ENCODE peak calls at places on chromosomes 2 and 18, in four cellular contexts. O is K562, X is GM12892, J is H1. V is an unnamed sample.

GRCh38 chr2:240553956-240554480 is 3.8 kb downstream of the ANKMY1 start:
- DNase-seq in X (no peak), J (no peak), O (no peak), V (no peak)

GRCh38 chr2:84946204-84947009 is 24.6 kb upstream of the KCMF1 start:
- DNase-seq in X (no peak), J (no peak), O (peak), V (no peak)

GRCh38 chr18:33372442-33372841 is 68.1 kb downstream of the CCDC178 start:
- DNase-seq in J (no peak), O (no peak), X (no peak), V (no peak)

GRCh38 chr2:176139170-176139611 is 9.7 kb downstream of the HOXD8 start:
- DNase-seq in O (no peak), J (peak), X (no peak), V (no peak)

GRCh38 chr2:175035806-175036205 is 30.6 kb upstream of the CHN1 start:
- DNase-seq in J (no peak), O (no peak), X (no peak), V (no peak)

GRCh38 chr2:72035518-72036172 is 112.0 kb downstream of the CYP26B1 start:
- DNase-seq in X (no peak), J (no peak), O (peak), V (no peak)

GRCh38 chr18:48292229-48292628 is 117.0 kb downstream of the ZBTB7C start:
- DNase-seq in O (no peak), J (peak), X (no peak), V (no peak)

GRCh38 chr18:31225668-31226067 is 63.0 kb upstream of the DSC1 start:
- DNase-seq in X (no peak), J (no peak), O (no peak), V (no peak)

GRCh38 chr2:175205523-175205922 is 24.0 kb upstream of the ATP5MC3 start:
- DNase-seq in J (no peak), O (no peak), X (no peak), V (no peak)

GRCh38 chr18:36851202-36851590 is 22.3 kb downstream of the KIAA1328 start:
- DNase-seq in J (no peak), O (no peak), X (no peak), V (no peak)

GRCh38 chr18:49723648-49724180 is 89.6 kb downstream of the ACAA2 start:
- DNase-seq in X (no peak), J (no peak), O (no peak), V (peak)

GRCh38 chr18:79458131-79458838 is 62.6 kb downstream of the NFATC1 start:
- DNase-seq in J (no peak), O (no peak), X (no peak), V (no peak)

GRCh38 chr2:187552959-187553681 is 1.1 kb downstream of the TFPI start:
- DNase-seq in X (no peak), O (peak), J (no peak), V (no peak)

GRCh38 chr18:24219561-24220317 is 80.9 kb downstream of the CABYR start:
- DNase-seq in J (no peak), X (no peak), O (no peak), V (no peak)

GRCh38 chr18:77102246-77103040 is 30.1 kb downstream of the MBP start:
- DNase-seq in J (no peak), O (no peak), X (no peak), V (no peak)

GRCh38 chr2:113078350-113078839 is 10.6 kb downstream of the IL1F10 start:
- DNase-seq in J (no peak), O (no peak), X (no peak), V (no peak)

GRCh38 chr2:156405586-156405985 is 30.6 kb upstream of the GPD2 start:
- DNase-seq in J (no peak), O (peak), X (no peak), V (no peak)
- TF ChIP-seq POLR2AphosphoS5 in J (no peak), O (no peak), X (no peak), V (no peak)

GRCh38 chr18:74488864-74489263 is 7.3 kb upstream of the CNDP2 start:
- DNase-seq in O (peak), J (no peak), X (no peak), V (no peak)
- TF ChIP-seq TAF1 in O (no peak), J (no peak), X (no peak), V (no peak)

GRCh38 chr2:147467441-147467840 is 377.4 kb upstream of the ACVR2A start:
- DNase-seq in O (no peak), X (no peak), J (no peak), V (no peak)
- TF ChIP-seq POLR2AphosphoS5 in O (no peak), X (no peak), J (no peak), V (no peak)

GRCh38 chr2:96521219-96521618 is 15.3 kb upstream of the ARID5A start:
- DNase-seq in X (no peak), O (no peak), J (no peak), V (no peak)

GRCh38 chr2:96520697-96521096 is 15.5 kb upstream of the NEURL3 start:
- DNase-seq in J (no peak), X (no peak), O (no peak), V (no peak)

GRCh38 chr2:96522304-96523203 is 14.0 kb upstream of the ARID5A start:
- DNase-seq in J (no peak), O (no peak), X (no peak), V (no peak)

GRCh38 chr2:96517079-96517478 is 11.9 kb upstream of the NEURL3 start:
- DNase-seq in X (no peak), J (no peak), O (no peak), V (no peak)

GRCh38 chr2:96520231-96520630 is 15.1 kb upstream of the NEURL3 start:
- DNase-seq in J (no peak), X (no peak), O (no peak), V (no peak)
- TF ChIP-seq TAF1 in J (no peak), X (no peak), O (no peak), V (no peak)

GRCh38 chr2:160389875-160390274 is 103.7 kb downstream of the RBMS1 start:
- DNase-seq in X (no peak), O (no peak), J (no peak), V (no peak)

GRCh38 chr2:160388464-160389263 is 104.9 kb downstream of the RBMS1 start:
- DNase-seq in J (no peak), X (no peak), O (no peak), V (no peak)

GRCh38 chr2:160390544-160391258 is 102.9 kb downstream of the RBMS1 start:
- DNase-seq in X (no peak), O (no peak), J (no peak), V (no peak)

GRCh38 chr2:160384791-160385190 is 108.8 kb downstream of the RBMS1 start:
- DNase-seq in O (no peak), J (no peak), X (no peak), V (no peak)

DNA sequence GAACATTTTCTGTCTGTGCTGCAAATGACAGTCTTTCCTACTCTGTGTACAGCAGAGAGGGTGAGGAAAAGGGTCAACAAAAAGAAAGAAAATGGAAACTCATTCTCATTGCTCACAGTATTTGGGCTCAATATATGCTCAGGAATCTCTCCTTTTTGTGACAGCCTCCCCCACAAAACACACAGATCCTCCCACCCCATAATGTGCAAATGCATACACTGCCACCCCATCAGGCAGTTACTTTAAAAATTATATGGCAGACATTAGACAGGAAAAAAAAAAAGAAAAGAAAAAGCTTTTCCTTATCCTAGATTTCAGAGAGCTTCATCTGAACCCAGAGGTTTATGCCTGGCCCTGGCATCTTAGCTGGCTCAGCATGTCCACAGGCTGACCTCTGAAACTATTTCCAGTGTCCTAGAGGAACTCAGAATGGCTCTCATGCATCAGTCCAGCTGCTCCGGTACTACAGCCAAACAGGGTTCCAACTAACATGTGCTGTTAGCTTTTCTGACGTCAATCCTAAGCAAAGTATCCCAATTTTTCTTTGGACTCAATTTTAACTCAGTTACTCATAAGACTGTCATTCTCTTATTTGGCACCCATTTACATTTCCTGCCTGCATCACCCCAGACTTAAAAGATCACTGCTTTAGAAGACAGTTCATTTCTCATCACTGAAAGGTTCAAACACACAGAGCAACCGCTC is 105.9 kb downstream of the RBMS1 start:
- DNase-seq in O (no peak), J (no peak), X (no peak), V (no peak)
- TF ChIP-seq POLR2AphosphoS5 in O (no peak), J (no peak), X (no peak), V (no peak)

GRCh38 chr2:26846334-26846863 is 1.5 kb upstream of the DPYSL5 start:
- DNase-seq in J (peak), X (peak), O (peak), V (peak)

GRCh38 chr2:26848336-26849055 is 564 bp downstream of the DPYSL5 start:
- DNase-seq in O (no peak), J (peak), X (peak), V (peak)

GRCh38 chr2:26846881-26847662 is 860 bp upstream of the DPYSL5 start:
- DNase-seq in J (no peak), O (no peak), X (no peak), V (peak)

GRCh38 chr2:26849056-26850001 is 1.4 kb downstream of the DPYSL5 start:
- DNase-seq in J (no peak), O (no peak), X (no peak), V (no peak)

DNA sequence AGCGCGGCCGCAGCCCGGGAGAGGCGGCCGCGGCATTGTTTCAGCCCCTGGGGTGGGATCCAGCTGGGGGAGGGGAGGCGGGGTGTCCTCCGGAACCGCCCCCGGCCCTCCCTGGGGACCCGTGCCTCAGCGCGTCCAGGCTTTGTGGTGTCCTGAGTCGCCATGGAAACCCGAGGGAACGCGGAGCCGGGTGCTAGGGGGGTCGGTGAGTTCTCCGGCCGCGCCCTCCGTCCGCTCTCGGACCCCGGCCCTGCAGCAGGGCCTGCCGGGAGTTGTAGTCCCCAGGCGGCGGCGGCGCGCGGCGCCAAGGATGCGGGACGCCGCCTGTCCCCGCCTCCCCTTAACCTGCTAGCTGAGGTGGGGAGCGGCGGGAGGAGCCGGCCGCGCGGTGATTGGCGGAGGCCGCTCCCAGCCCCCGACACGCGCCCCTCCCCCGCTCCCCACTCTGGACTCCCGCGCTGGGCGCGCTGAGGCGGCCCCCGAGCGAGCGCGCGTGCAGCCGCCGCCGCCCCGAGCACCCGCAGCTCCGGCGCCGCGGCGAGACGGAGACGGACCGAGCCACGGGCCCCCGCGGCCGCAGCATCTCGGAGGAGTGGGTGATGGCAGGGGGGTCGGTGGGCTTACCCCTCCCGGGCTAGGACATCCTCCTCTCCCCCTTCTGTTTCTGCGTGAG is at the start of gene DPYSL5:
- DNase-seq in X (no peak), O (peak), J (peak), V (peak)
- TF ChIP-seq TAF1 in X (no peak), O (no peak), J (no peak), V (no peak)

DNA sequence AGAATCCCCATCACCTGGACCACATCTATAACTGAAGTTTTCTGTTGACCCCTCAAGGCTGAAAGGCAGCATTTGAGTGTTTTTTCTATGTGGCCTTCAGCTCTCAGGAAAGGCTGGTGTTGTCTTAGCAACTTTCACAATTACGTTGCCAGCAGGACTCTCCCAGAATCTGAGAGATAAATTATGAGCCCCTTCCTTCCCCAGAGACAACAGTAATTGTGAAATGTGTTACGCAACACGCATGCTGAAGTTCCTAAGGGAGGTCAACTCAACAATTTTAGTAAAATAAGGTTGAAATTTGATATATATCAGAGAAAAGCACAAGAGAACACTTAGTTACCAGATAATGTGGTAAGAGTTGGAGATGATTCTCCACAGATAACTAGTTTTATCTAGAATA is 216.5 kb upstream of the SLC8A1 start:
- DNase-seq in O (no peak), X (no peak), J (no peak), V (no peak)
- TF ChIP-seq POLR2AphosphoS5 in O (no peak), X (no peak), J (no peak), V (no peak)

GRCh38 chr2:19654310-19655090 is 247.3 kb downstream of the TTC32 start:
- DNase-seq in J (no peak), X (no peak), O (no peak), V (no peak)

GRCh38 chr2:19649785-19650380 is 251.9 kb downstream of the TTC32 start:
- DNase-seq in X (no peak), O (no peak), J (no peak), V (no peak)

GRCh38 chr2:19653336-19653908 is 248.4 kb downstream of the TTC32 start:
- DNase-seq in J (no peak), O (no peak), X (no peak), V (no peak)

GRCh38 chr2:19651466-19651865 is 250.3 kb downstream of the TTC32 start:
- DNase-seq in J (no peak), X (no peak), O (no peak), V (no peak)

DNA sequence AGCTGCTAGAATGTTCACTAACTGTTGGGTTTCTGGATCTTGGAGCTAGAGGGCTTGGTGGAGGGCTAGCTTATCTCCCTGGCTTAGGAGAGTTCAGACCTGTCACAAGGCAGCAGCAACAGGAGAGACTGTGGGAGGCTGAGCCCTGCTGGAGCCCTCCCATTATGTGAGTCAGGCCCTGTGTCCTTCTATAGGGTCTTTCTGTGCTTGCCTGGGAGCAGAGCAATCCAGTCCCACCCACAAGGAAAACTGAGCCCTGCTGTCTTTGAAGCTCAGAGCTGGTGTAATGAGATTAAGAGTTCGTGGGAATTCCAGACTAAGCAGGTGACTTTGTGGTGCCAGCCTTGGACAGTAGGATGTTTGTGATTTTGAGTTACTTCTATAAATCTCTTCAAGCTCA is 249.0 kb downstream of the TTC32 start:
- DNase-seq in X (no peak), J (no peak), O (no peak), V (no peak)
- TF ChIP-seq TAF1 in X (no peak), J (no peak), O (no peak), V (no peak)

V was measured in GM12891.